ENCODE peak calls at places on chromosomes 11 and 22, in seven cellular contexts. K is mammary epithelial cell; S is Peyer's patch; V is CD4-positive, CD25-positive, alpha-beta regulatory T cell; L is effector memory CD4-positive, alpha-beta T cell; A is mesendoderm; F is uterus. P is an unnamed sample.

GRCh38 chr11:2929511-2929879 is 275 bp upstream of the PHLDA2 start:
- DNase-seq in F (no peak), A (no peak), K (peak; percentile 87), L (peak; percentile 50), V (no peak), S (no peak), P (no peak)

GRCh38 chr11:61079416-61080150 is 22.7 kb upstream of the CD5 start:
- DNase-seq in S (no peak), L (no peak), V (peak; percentile 43), K (no peak), F (no peak), A (no peak), P (no peak)

GRCh38 chr11:9893474-9893873 is 229.6 kb downstream of the SWAP70 start:
- DNase-seq in K (no peak), A (peak; percentile 55), F (no peak), S (no peak), L (no peak), V (no peak), P (no peak)

GRCh38 chr11:48184452-48184851 is 32.2 kb upstream of the OR4B1 start:
- DNase-seq in K (no peak), V (no peak), S (no peak), L (no peak), A (no peak), F (no peak), P (no peak)

GRCh38 chr22:49962012-49962750 is 1.6 kb downstream of the PIM3 start:
- DNase-seq in F (peak; percentile 96), A (peak; percentile 92), S (peak; percentile 76), V (peak; percentile 77), L (peak; percentile 88), K (peak; percentile 93), P (no peak)

GRCh38 chr11:27294654-27295053 is 68.4 kb downstream of the CCDC34 start:
- DNase-seq in K (no peak), L (no peak), V (no peak), S (no peak), F (no peak), A (no peak), P (no peak)

GRCh38 chr11:133118563-133119303 is 413.6 kb downstream of the OPCML start:
- DNase-seq in A (no peak), L (no peak), F (no peak), S (no peak), V (no peak), K (no peak), P (no peak)

GRCh38 chr11:118415739-118416068 is 14.3 kb downstream of the ATP5MG start:
- DNase-seq in A (peak; percentile 99), L (no peak), S (no peak), V (peak; percentile 39), K (peak; percentile 85), F (peak; percentile 69), P (no peak)

GRCh38 chr22:46100401-46101105 is 49.8 kb upstream of the PPARA start:
- DNase-seq in F (no peak), S (no peak), K (no peak), V (no peak), A (no peak), L (no peak), P (no peak)

GRCh38 chr11:498297-499181 is 8.5 kb downstream of the RNH1 start:
- DNase-seq in S (no peak), L (no peak), F (no peak), A (no peak), V (no peak), K (no peak), P (no peak)

GRCh38 chr11:90717522-90717921 is 494.7 kb upstream of the CHORDC1 start:
- DNase-seq in A (no peak), V (no peak), S (no peak), K (no peak), F (no peak), L (no peak), P (no peak)

GRCh38 chr11:76048763-76049162 is 157.5 kb downstream of the WNT11 start:
- DNase-seq in K (no peak), V (peak; percentile 53), S (peak; percentile 20), L (no peak), F (no peak), A (peak; percentile 67), P (no peak)

GRCh38 chr11:26976389-26976788 is 17.5 kb upstream of the FIBIN start:
- DNase-seq in F (no peak), S (no peak), K (peak; percentile 52), V (no peak), L (no peak), A (no peak), P (no peak)

GRCh38 chr11:134207538-134208239 is 16.1 kb downstream of the NCAPD3 start:
- DNase-seq in F (no peak), L (peak; percentile 19), V (peak; percentile 58), S (peak; percentile 61), K (no peak), A (peak; percentile 38), P (no peak)

GRCh38 chr11:65169164-65169641 is 830 bp upstream of the SPDYC start:
- DNase-seq in L (no peak), K (no peak), V (peak; percentile 41), A (no peak), S (no peak), F (no peak), P (no peak)

GRCh38 chr11:77374108-77374507 is 72.6 kb upstream of the GDPD4 start:
- DNase-seq in F (no peak), L (no peak), A (no peak), K (peak; percentile 27), S (no peak), V (no peak), P (no peak)

GRCh38 chr11:74341926-74342325 is 30.5 kb upstream of the P4HA3 start:
- DNase-seq in K (no peak), S (no peak), F (no peak), L (no peak), A (peak; percentile 16), V (peak; percentile 42), P (no peak)

GRCh38 chr22:17984114-17984513 is 40.2 kb downstream of the MICAL3 start:
- DNase-seq in S (no peak), A (no peak), V (no peak), F (no peak), K (peak; percentile 39), L (no peak), P (no peak)

GRCh38 chr22:17981497-17981896 is 42.9 kb downstream of the MICAL3 start:
- DNase-seq in F (no peak), K (no peak), S (no peak), A (no peak), V (peak; percentile 39), L (no peak), P (no peak)

GRCh38 chr22:17980013-17980510 is 44.3 kb downstream of the MICAL3 start:
- DNase-seq in K (no peak), L (no peak), A (no peak), V (no peak), F (no peak), S (no peak), P (no peak)

GRCh38 chr22:17980638-17981051 is 43.7 kb downstream of the MICAL3 start:
- DNase-seq in V (peak; percentile 86), F (no peak), L (no peak), S (peak; percentile 72), A (no peak), K (no peak), P (no peak)

DNA sequence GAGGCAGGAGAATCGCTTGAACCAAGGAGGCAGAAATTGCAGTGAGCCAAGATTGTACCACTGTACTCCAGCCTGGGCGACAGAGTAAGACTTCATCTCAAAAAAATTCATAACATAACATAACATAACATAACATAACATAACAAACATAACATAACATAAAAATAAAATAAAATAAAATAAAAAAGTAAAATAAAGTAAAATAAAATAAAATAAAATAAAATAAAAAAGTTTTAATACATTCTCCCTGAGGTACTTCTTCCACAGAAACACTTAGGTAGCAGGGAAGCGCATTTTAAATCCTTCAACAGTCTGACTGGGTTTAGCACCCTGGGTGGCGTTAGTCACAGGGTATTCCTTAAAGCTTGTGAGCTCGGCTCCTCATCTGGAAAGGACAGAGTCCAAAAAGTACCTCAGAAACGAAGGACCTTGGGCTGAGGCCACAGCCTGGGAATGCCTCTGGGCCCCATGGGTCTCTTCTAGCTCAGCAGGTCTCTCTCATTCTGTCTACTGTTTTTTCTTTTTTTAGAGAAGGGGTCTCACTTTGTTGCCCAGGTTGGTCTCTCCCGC is 41.7 kb downstream of the MICAL3 start:
- DNase-seq in L (no peak), F (no peak), V (no peak), S (no peak), A (no peak), K (no peak), P (no peak)
- H3K4me1 ChIP-seq in L (peaks cover 16% of the 10 kb centered on the region), F (no peaks in the 10 kb centered on the region), V (peaks cover 29% of the 10 kb centered on the region), S (peaks cover 13% of the 10 kb centered on the region), A (peaks cover 2% of the 10 kb centered on the region), K (peaks cover 13% of the 10 kb centered on the region), P (no peaks in the 10 kb centered on the region)

GRCh38 chr22:39469681-39470461 is 13.1 kb downstream of the MGAT3 start:
- DNase-seq in S (no peak), K (no peak), A (no peak), L (no peak), F (no peak), V (no peak), P (no peak)
- H3K4me1 ChIP-seq in S (peaks cover 44% of the 10 kb centered on the region), K (peaks cover 7% of the 10 kb centered on the region), A (peaks cover 32% of the 10 kb centered on the region), L (peaks cover 14% of the 10 kb centered on the region), F (no peaks in the 10 kb centered on the region), V (peaks cover 6% of the 10 kb centered on the region), P (peaks cover 60% of the 10 kb centered on the region)

DNA sequence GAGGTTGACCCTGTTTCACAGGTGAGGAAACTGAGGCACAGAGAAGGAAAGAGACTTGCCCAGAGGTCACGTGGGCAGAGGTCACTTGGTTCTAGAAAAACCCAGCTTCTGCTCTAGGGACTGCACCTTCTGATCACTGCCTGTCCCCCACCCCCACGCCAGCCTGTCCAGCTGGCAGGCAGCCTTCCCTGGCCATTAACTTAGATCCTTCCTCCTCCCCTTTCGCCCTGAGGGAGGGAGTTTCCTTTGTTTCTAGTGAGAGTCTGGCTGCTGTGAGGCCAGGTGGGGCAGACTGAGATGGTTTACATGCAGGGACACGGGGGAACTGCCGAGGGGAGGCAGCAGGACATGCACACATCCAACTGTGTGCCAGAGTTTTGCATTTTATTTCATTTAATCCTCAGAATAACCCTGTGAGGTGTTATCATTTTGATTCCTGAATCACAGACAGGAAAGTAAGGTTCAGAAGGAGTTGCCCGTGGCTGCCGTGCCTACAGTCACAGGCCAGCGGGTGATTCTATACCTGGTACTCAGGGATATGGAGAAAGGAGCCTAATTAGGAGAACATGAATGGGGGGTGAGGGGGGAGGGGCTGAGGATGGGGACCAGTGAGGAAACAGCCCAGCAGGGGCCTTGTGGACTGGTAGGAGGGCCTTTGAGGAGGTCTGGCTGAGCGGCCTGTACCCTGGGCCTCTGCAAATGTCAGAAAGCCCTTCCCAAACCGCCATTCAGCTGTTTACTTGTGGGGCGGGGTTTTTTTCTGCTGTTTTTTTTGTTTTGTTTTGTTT is 3.4 kb downstream of the FAM83F start:
- DNase-seq in K (peak; percentile 93), S (no peak), V (no peak), A (peak; percentile 92), L (no peak), F (peak; percentile 21), P (no peak)
- H3K4me1 ChIP-seq in K (peaks cover 73% of the 10 kb centered on the region), S (peaks cover 13% of the 10 kb centered on the region), V (peaks cover 17% of the 10 kb centered on the region), A (peaks cover 45% of the 10 kb centered on the region), L (peaks cover 12% of the 10 kb centered on the region), F (no peaks in the 10 kb centered on the region), P (no peaks in the 10 kb centered on the region)

DNA sequence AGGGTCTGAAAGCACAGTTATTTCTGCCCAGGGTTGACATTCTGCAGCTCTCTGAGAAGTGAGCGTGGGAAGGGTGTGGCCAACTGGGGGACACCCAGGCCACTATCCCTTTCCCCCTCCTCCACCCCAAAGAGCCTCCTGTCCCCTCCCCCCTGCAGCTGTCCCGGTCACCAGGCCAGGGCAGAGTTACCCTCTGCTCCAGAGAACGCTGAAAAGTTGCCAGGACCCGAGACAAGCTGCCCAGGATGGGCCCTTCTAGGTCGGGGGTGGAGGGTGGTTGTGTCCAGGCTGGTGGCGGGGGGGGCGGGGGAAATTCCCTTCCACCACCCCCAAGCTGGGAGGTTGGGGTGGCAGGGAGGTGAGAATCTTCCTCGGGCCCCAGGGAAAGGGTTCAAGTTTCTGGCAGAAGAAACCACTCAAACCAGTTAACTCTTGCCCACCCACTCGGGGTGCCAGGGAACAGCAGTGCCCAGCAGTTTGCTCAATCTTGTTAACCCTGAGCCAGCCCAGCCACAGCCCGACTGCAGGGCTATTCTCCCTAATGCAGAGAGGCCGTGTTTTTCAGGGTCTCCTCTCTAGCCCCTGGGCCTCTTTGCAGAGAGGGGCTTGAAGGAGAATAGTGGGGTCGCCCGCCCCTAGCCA is 615 bp downstream of the LGALS1 start:
- DNase-seq in F (peak; percentile 69), S (peak; percentile 48), V (peak; percentile 34), A (no peak), L (no peak), K (no peak), P (no peak)
- H3K4me1 ChIP-seq in F (peaks cover 3% of the 10 kb centered on the region), S (peaks cover 8% of the 10 kb centered on the region), V (peaks cover 61% of the 10 kb centered on the region), A (no peaks in the 10 kb centered on the region), L (peaks cover 40% of the 10 kb centered on the region), K (peaks cover 26% of the 10 kb centered on the region), P (peaks cover 30% of the 10 kb centered on the region)

P was measured in GM12878.